ENCODE peak calls at places on chromosomes 6 and 20, in five cellular contexts. C is heart left ventricle, L is lower lobe of right lung, I is IMR-90, F is cardiac fibroblast. M is an unnamed sample.

GRCh38 chr6:128696651-128697391 is 176.4 kb upstream of the PTPRK start:
- DNase-seq in C (no peak), L (no peak), I (peak), F (peak), M (no peak)

GRCh38 chr20:35307666-35308653 is 15.7 kb upstream of the FAM83C start:
- DNase-seq in C (peak), L (no peak), I (peak), F (peak), M (no peak)

GRCh38 chr20:18190466-18191233 is 53.0 kb downstream of the KAT14 start:
- DNase-seq in C (no peak), L (no peak), I (no peak), F (no peak), M (no peak)

GRCh38 chr20:47551240-47551639 is 49.6 kb downstream of the NCOA3 start:
- DNase-seq in C (no peak), L (no peak), I (no peak), F (no peak), M (no peak)

GRCh38 chr6:169839898-169840631 is 88.6 kb downstream of the ERMARD start:
- DNase-seq in C (no peak), L (no peak), I (no peak), F (no peak), M (no peak)

GRCh38 chr20:1150218-1150617 is 31.8 kb downstream of the PSMF1 start:
- DNase-seq in C (no peak), L (no peak), I (peak), F (peak), M (no peak)

GRCh38 chr6:116008470-116009229 is 52.0 kb downstream of the FRK start:
- DNase-seq in C (no peak), L (no peak), I (peak), F (peak), M (no peak)

GRCh38 chr6:107822154-107823046 is 1.7 kb downstream of the SCML4 start:
- DNase-seq in C (no peak), L (no peak), I (no peak), F (no peak), M (no peak)

GRCh38 chr6:154592199-154592860 is 81.8 kb upstream of the CNKSR3 start:
- DNase-seq in C (no peak), L (no peak), I (no peak), F (no peak), M (no peak)

GRCh38 chr6:31579119-31579505 is 3.1 kb downstream of the LTB start:
- DNase-seq in C (no peak), L (no peak), I (no peak), F (no peak), M (no peak)
- H3K4me3 ChIP-seq in C (no peak), L (no peak), I (no peak), F (no peak), M (no peak)

GRCh38 chr6:7701212-7701834 is 24.6 kb upstream of the BMP6 start:
- DNase-seq in C (no peak), L (no peak), I (no peak), F (no peak), M (no peak)

GRCh38 chr6:7696061-7696460 is 29.8 kb upstream of the BMP6 start:
- DNase-seq in C (no peak), L (no peak), I (no peak), F (no peak), M (no peak)

GRCh38 chr6:7697432-7697819 is 28.5 kb upstream of the BMP6 start:
- DNase-seq in C (no peak), L (no peak), I (no peak), F (no peak), M (no peak)

GRCh38 chr6:7693827-7694226 is 32.1 kb upstream of the BMP6 start:
- DNase-seq in C (no peak), L (no peak), I (no peak), F (no peak), M (no peak)

GRCh38 chr6:7697820-7698623 is 27.9 kb upstream of the BMP6 start:
- DNase-seq in C (peak), L (no peak), I (peak), F (peak), M (peak)
- H3K4me3 ChIP-seq in C (peak), L (no peak), I (peak), F (no peak), M (peak)

DNA sequence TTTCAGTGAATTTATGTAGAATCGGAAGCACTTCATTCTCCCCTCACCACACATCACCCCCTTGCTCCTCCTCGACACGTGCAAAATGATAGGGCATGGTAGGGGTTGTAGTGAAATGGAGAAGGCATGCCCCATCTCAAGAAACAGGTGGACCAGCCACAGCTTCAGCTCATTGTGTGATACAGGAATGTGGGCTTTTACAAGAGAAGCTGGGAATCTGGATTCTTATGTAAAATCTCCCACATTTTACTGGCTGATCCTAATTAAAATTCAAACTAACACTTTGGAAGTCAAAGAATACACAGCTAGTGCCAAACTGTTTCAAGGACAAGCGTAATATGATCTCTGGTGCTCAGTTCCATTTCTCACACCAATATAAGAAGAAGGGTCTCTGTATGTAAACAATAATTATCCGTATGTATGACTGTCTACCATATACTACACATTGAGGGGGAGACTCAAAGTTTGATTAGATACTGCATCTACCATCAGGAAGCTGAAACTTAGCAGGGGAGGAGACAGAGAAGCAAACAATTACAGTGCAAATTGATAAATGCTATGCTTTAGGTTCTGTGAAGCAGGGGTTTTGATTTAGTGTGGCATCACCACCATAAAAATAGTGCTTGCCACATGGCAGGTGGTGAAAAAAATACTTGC is 24.3 kb upstream of the KIAA0408 start:
- DNase-seq in C (no peak), L (no peak), I (no peak), F (no peak), M (no peak)
- H3K4me3 ChIP-seq in C (no peak), L (peak), I (no peak), F (no peak), M (no peak)

GRCh38 chr6:47200536-47201334 is 109.0 kb downstream of the TNFRSF21 start:
- DNase-seq in C (no peak), L (no peak), I (no peak), F (no peak), M (no peak)

GRCh38 chr6:47195251-47195650 is 114.5 kb downstream of the TNFRSF21 start:
- DNase-seq in C (peak), L (no peak), I (peak), F (peak), M (no peak)

GRCh38 chr6:47202638-47203037 is 107.1 kb downstream of the TNFRSF21 start:
- DNase-seq in C (no peak), L (no peak), I (no peak), F (no peak), M (no peak)

GRCh38 chr6:47196113-47196512 is 113.6 kb downstream of the TNFRSF21 start:
- DNase-seq in C (no peak), L (no peak), I (peak), F (no peak), M (no peak)

GRCh38 chr6:47197672-47198640 is 111.7 kb downstream of the TNFRSF21 start:
- DNase-seq in C (no peak), L (no peak), I (no peak), F (no peak), M (no peak)
- H3K4me3 ChIP-seq in C (no peak), L (peak), I (peak), F (no peak), M (no peak)

GRCh38 chr20:57395111-57395959 is 4.1 kb downstream of the RBM38 start:
- DNase-seq in C (peak), L (peak), I (peak), F (peak), M (no peak)
- H3K4me3 ChIP-seq in C (no peak), L (no peak), I (no peak), F (no peak), M (no peak)

DNA sequence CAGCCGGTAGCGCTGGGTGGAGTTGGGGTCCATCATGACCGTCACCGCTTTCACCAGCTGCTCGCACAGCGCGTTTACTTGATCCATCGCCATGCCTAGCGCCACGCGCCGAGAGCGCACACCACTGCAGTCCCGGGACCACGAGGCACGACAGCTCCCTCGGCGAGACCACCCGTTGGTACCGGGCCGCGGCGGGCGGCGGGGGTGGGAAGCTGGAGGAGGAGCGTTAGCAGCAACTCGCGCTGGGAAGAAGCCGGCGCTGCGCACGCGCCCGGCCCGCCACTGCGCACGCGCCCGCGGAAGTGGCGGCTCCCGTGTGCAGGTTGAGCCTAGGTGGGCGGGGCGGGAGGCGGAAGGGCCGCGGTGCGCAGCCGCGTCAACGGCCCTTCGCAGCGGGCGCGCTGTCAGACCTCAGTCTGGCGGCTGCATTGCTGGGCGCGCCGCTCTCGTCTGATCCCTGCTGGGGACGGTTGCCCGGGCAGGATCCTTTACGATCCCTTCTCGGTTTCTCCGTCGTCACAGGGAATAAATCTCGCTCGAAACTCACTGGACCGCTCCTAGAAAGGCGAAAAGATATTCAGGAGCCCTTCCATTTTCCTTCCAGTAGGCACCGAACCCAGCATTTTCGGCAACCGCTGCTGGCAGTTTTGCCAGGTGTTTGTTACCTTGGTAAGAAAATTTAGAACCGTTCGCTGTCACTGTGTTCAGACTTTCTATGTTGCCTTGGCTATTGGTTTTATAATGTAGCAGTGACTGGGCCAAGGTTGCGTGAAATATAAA is at the start of the genes POLH and XPO5:
- DNase-seq in C (peak), L (peak), I (peak), F (peak), M (peak)
- H3K4me3 ChIP-seq in C (peak), L (peak), I (peak), F (peak), M (peak)

DNA sequence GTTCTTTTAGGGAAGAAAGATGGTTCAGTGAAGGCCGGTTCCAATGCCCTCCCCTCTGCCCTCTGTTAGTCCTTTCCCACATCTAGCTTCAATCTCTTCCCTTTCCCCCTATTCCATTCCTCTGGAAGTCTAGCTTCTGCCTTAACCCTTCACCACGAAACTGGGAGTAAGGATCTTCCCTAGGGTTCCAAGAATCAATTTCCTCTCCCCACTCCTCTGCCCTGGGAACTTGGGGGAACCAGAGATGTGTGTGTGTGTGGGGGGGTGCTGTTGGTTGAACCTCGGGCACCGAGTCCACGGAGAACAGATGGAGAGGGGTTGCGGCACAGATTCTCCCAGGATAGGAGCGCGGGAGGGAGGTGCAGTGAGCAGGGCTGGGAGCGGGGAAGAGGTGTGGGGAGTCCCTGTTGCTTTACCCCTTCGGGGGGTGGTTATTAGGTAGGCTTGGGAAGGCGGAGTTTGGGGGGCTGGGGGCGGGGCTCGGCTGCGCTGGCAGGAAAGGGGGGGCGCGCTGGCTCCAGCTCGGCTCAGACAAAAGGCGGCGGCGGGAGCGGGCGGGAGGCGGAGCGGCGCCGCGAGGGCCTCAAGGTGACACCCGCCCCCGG is at the start of gene TMEM151B:
- DNase-seq in C (no peak), L (no peak), I (no peak), F (no peak), M (no peak)
- H3K4me3 ChIP-seq in C (no peak), L (peak), I (no peak), F (no peak), M (peak)